ENCODE peak calls at places on chromosomes 2 and 18, in five cellular contexts. N is naive thymus-derived CD4-positive, alpha-beta T cell; O is PC-3; T is HepG2; P is upper lobe of right lung. E is an unnamed sample.

GRCh38 chr2:98514879-98515570 is 70.4 kb downstream of the INPP4A start:
- ATAC-seq in P (no peak), O (peak), N (peak), T (no peak), E (no peak)

GRCh38 chr18:62486290-62486964 is 36.4 kb upstream of the ZCCHC2 start:
- ATAC-seq in N (no peak), P (peak), T (peak), O (peak), E (no peak)

GRCh38 chr2:196415384-196415783 is 224.1 kb upstream of the CCDC150 start:
- ATAC-seq in P (no peak), N (no peak), T (no peak), O (no peak), E (no peak)

GRCh38 chr2:165182029-165182428 is 21.8 kb downstream of the SCN3A start:
- ATAC-seq in N (no peak), O (no peak), P (no peak), T (no peak), E (no peak)

GRCh38 chr2:159229476-159230144 is 56.9 kb downstream of the WDSUB1 start:
- ATAC-seq in P (peak), N (no peak), O (no peak), T (no peak), E (no peak)

GRCh38 chr2:224869601-224870000 is 153.4 kb upstream of the CCDC195 start:
- ATAC-seq in N (no peak), O (peak), T (no peak), P (no peak), E (no peak)

GRCh38 chr2:129274038-129274415 is 705.4 kb upstream of the RAB6C start:
- ATAC-seq in N (no peak), P (peak), O (no peak), T (no peak), E (no peak)

GRCh38 chr2:48414980-48415764 is 114.8 kb upstream of the STON1 start:
- ATAC-seq in P (peak), T (peak), N (peak), O (no peak), E (no peak)

GRCh38 chr2:105487142-105488069 is 88.6 kb upstream of the FHL2 start:
- ATAC-seq in N (no peak), O (no peak), T (no peak), P (no peak), E (peak)

GRCh38 chr18:42683094-42683493 is 432.4 kb downstream of the RIT2 start:
- ATAC-seq in T (no peak), N (no peak), O (no peak), P (no peak), E (no peak)

GRCh38 chr2:189492451-189492850 is 51.2 kb downstream of the WDR75 start:
- ATAC-seq in P (no peak), T (no peak), N (no peak), O (no peak), E (no peak)

GRCh38 chr2:131016826-131017596 is 76.2 kb downstream of the FAM168B start:
- ATAC-seq in N (no peak), P (peak), O (peak), T (peak), E (no peak)

GRCh38 chr2:241772063-241772499 is 4.5 kb upstream of the GAL3ST2 start:
- ATAC-seq in N (no peak), P (no peak), O (no peak), T (no peak), E (no peak)

GRCh38 chr2:81672923-81673322 is 1368.4 kb upstream of the LRRTM1 start:
- ATAC-seq in T (no peak), O (no peak), P (no peak), N (no peak), E (no peak)

GRCh38 chr2:289362-290089 is 1.6 kb upstream of the ALKAL2 start:
- ATAC-seq in P (peak), N (peak), T (peak), O (peak), E (no peak)

GRCh38 chr2:82342351-82342750 is 2037.8 kb upstream of the LRRTM1 start:
- ATAC-seq in O (no peak), T (no peak), N (no peak), P (no peak), E (no peak)

GRCh38 chr18:58129019-58129374 is 85.0 kb downstream of the NEDD4L start:
- ATAC-seq in N (no peak), P (no peak), T (peak), O (no peak), E (no peak)

GRCh38 chr18:75395137-75395536 is 32.4 kb downstream of the SMIM21 start:
- ATAC-seq in O (no peak), P (no peak), N (no peak), T (no peak), E (no peak)

GRCh38 chr2:239034561-239035341 is 186.9 kb downstream of the TWIST2 start:
- ATAC-seq in N (no peak), O (no peak), P (peak), T (peak), E (no peak)

GRCh38 chr2:241887806-241888522 is 18.4 kb downstream of the RTP5 start:
- ATAC-seq in O (no peak), T (no peak), N (no peak), P (no peak), E (no peak)

GRCh38 chr2:170567427-170567826 is 147.7 kb upstream of the SP5 start:
- ATAC-seq in O (no peak), N (no peak), T (no peak), P (no peak), E (no peak)

GRCh38 chr18:10417679-10418078 is 36.8 kb upstream of the APCDD1 start:
- ATAC-seq in O (no peak), P (peak), T (no peak), N (no peak), E (peak)

GRCh38 chr2:50401772-50402653 is 629.9 kb downstream of the NRXN1 start:
- ATAC-seq in T (peak), N (no peak), P (peak), O (no peak), E (no peak)

GRCh38 chr18:48340502-48340901 is 68.7 kb downstream of the ZBTB7C start:
- ATAC-seq in N (no peak), P (no peak), T (no peak), O (no peak), E (no peak)

GRCh38 chr2:127086800-127087737 is 19.9 kb downstream of the BIN1 start:
- ATAC-seq in O (no peak), P (no peak), N (peak), T (no peak), E (peak)

GRCh38 chr18:35075132-35075531 is 33.9 kb downstream of the MAPRE2 start:
- ATAC-seq in N (no peak), O (no peak), P (no peak), T (no peak), E (no peak)

GRCh38 chr2:223613017-223613950 is 11.1 kb upstream of the SCG2 start:
- ATAC-seq in P (peak), T (peak), O (peak), N (no peak), E (peak)

GRCh38 chr2:98617149-98617548 is 8.8 kb downstream of the UNC50 start:
- ATAC-seq in P (no peak), O (no peak), T (peak), N (no peak), E (no peak)

GRCh38 chr18:27276479-27276878 is 91.4 kb upstream of the CHST9 start:
- ATAC-seq in T (no peak), O (no peak), P (no peak), N (no peak), E (no peak)

GRCh38 chr2:200735061-200735460 is 76.6 kb upstream of the BZW1 start:
- ATAC-seq in N (no peak), T (no peak), P (no peak), O (no peak), E (no peak)

GRCh38 chr2:152762202-152762601 is 43.8 kb downstream of the ARL6IP6 start:
- ATAC-seq in P (no peak), N (no peak), T (no peak), O (no peak), E (peak)

GRCh38 chr2:219125225-219125885 is 35.3 kb downstream of the NHEJ1 start:
- ATAC-seq in O (peak), N (peak), T (peak), P (peak), E (no peak)

GRCh38 chr18:42339324-42339723 is 384.3 kb downstream of the PIK3C3 start:
- ATAC-seq in N (no peak), O (no peak), T (peak), P (no peak), E (no peak)

GRCh38 chr2:38266382-38267051 is 110.6 kb downstream of the ATL2 start:
- ATAC-seq in N (no peak), T (no peak), P (peak), O (no peak), E (no peak)

GRCh38 chr2:9769171-9770005 is 73.9 kb upstream of the TAF1B start:
- ATAC-seq in O (no peak), N (no peak), P (no peak), T (peak), E (no peak)

GRCh38 chr2:37105150-37105549 is 20.8 kb downstream of the GPATCH11 start:
- ATAC-seq in P (no peak), T (no peak), N (no peak), O (no peak), E (no peak)

GRCh38 chr2:12813166-12813565 is 96.4 kb downstream of the TRIB2 start:
- ATAC-seq in N (no peak), P (no peak), T (no peak), O (no peak), E (no peak)

GRCh38 chr2:12811916-12812315 is 95.2 kb downstream of the TRIB2 start:
- ATAC-seq in O (no peak), N (no peak), P (no peak), T (no peak), E (no peak)

GRCh38 chr2:12806535-12806934 is 89.8 kb downstream of the TRIB2 start:
- ATAC-seq in N (no peak), O (no peak), P (no peak), T (no peak), E (peak)

GRCh38 chr2:12807907-12808810 is 91.4 kb downstream of the TRIB2 start:
- ATAC-seq in N (peak), T (no peak), O (no peak), P (peak), E (peak)

DNA sequence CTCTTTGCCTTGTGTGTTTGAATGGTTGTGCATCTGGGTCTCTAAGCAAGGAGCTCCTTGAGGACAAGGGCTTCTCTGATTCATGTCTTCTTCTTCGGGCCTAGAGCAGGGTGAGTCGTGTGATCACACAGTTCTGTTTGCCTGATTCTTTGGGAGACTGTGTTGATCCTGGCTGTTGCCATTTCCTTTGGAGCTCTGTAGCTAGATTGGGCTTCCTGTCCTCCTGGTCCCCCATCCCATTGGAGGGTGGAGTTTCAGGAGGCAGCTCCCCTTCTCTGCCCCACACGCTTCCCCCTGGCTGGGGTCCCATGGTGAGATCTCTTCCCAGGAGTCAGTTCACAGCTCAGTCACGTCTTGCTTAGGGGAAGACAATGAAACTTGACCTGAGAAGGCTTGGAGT is 92.8 kb downstream of the TRIB2 start:
- ATAC-seq in P (no peak), N (no peak), T (no peak), O (no peak), E (peak)
- H3K27ac ChIP-seq in P (peak), N (no peak), T (no peak), O (no peak), E (peak)

GRCh38 chr2:74572178-74572925 is 17.8 kb downstream of the DOK1 start:
- ATAC-seq in N (no peak), O (no peak), P (no peak), T (peak), E (no peak)
- H3K27ac ChIP-seq in N (no peak), O (no peak), P (no peak), T (no peak), E (no peak)

DNA sequence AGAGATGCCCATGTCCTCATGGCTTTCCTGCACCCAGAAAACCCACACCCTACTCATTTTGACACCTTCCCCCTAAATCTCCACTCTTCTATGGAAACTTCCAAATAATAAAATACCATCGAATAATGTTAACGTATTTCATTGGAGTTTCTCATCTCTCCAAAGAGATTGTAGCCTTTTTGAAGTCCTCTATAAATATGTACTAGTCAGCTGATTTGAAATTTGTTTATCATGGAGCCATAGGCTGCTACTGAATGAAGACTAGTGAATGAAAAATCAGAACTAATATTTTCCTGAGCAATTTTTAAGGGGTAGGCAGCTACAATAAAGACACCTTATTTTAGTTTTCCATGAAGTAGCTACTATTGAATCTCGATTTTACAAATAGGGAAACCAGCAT is 226.1 kb upstream of the EPAS1 start:
- ATAC-seq in N (no peak), P (no peak), T (no peak), O (no peak), E (no peak)
- H3K27ac ChIP-seq in N (no peak), P (no peak), T (no peak), O (no peak), E (no peak)

GRCh38 chr2:73091696-73092095 is 20.2 kb upstream of the SFXN5 start:
- ATAC-seq in P (no peak), N (no peak), T (peak), O (no peak), E (no peak)
- H3K27ac ChIP-seq in P (no peak), N (no peak), T (peak), O (no peak), E (no peak)

E was measured in gastroesophageal sphincter.